ENCODE peak calls at places on chromosomes 13 and 19, in six cellular contexts. S is K562, A is endothelial cell of umbilical vein, K is A549, M is HepG2, J is GM12878. R is an unnamed sample.

GRCh38 chr13:25872871-25873607 is 178.8 kb downstream of the SHISA2 start:
- DNase-seq in K (no peak), M (no peak), S (no peak), J (no peak), A (no peak), R (peak; percentile 96)

GRCh38 chr13:79874396-79875360 is 393.7 kb downstream of the NDFIP2 start:
- DNase-seq in M (no peak), K (no peak), J (no peak), S (no peak), A (no peak), R (no peak)

GRCh38 chr13:98584668-98585397 is 7.9 kb upstream of the STK24 start:
- DNase-seq in K (no peak), M (no peak), J (no peak), S (no peak), A (no peak), R (no peak)

GRCh38 chr13:107865643-107866006 is 349.7 kb downstream of the LIG4 start:
- DNase-seq in K (no peak), A (no peak), M (no peak), J (no peak), S (no peak), R (no peak)

GRCh38 chr19:17183271-17183757 is 31.8 kb upstream of the USE1 start:
- DNase-seq in K (no peak), J (no peak), A (no peak), M (no peak), S (no peak), R (peak; percentile 67)

GRCh38 chr19:40609561-40610395 is 8.6 kb downstream of the LTBP4 start:
- DNase-seq in S (peak; percentile 96), M (peak; percentile 44), J (peak; percentile 70), K (peak; percentile 93), A (peak; percentile 61), R (peak; percentile 77)

GRCh38 chr19:6654347-6655310 is 15.3 kb downstream of the TNFSF14 start:
- DNase-seq in M (no peak), S (no peak), J (no peak), A (no peak), K (no peak), R (peak; percentile 39)

GRCh38 chr13:110758195-110758594 is 44.7 kb downstream of the ING1 start:
- DNase-seq in M (no peak), K (no peak), J (no peak), A (peak; percentile 26), S (no peak), R (no peak)

GRCh38 chr13:73450583-73450982 is 391.8 kb downstream of the KLF5 start:
- DNase-seq in J (no peak), K (peak; percentile 17), S (no peak), A (no peak), M (no peak), R (no peak)

GRCh38 chr13:97125051-97125809 is 96.9 kb upstream of the MBNL2 start:
- DNase-seq in J (peak; percentile 63), S (no peak), K (peak; percentile 41), A (no peak), M (peak; percentile 17), R (peak; percentile 64)

GRCh38 chr19:18833849-18834643 is 2.3 kb downstream of the UPF1 start:
- DNase-seq in K (no peak), J (no peak), S (no peak), A (peak; percentile 19), M (peak; percentile 53), R (no peak)

GRCh38 chr19:18830488-18830887 is 1.3 kb upstream of the UPF1 start:
- DNase-seq in A (no peak), S (no peak), J (no peak), M (no peak), K (no peak), R (no peak)

GRCh38 chr19:18833141-18833476 is 1.4 kb downstream of the UPF1 start:
- DNase-seq in M (no peak), J (no peak), K (no peak), S (no peak), A (no peak), R (peak; percentile 28)

GRCh38 chr19:18831524-18832330 is at the start of gene UPF1:
- DNase-seq in A (peak; percentile 91), K (peak; percentile 88), J (no peak), M (peak; percentile 82), S (peak; percentile 94), R (peak; percentile 94)

DNA sequence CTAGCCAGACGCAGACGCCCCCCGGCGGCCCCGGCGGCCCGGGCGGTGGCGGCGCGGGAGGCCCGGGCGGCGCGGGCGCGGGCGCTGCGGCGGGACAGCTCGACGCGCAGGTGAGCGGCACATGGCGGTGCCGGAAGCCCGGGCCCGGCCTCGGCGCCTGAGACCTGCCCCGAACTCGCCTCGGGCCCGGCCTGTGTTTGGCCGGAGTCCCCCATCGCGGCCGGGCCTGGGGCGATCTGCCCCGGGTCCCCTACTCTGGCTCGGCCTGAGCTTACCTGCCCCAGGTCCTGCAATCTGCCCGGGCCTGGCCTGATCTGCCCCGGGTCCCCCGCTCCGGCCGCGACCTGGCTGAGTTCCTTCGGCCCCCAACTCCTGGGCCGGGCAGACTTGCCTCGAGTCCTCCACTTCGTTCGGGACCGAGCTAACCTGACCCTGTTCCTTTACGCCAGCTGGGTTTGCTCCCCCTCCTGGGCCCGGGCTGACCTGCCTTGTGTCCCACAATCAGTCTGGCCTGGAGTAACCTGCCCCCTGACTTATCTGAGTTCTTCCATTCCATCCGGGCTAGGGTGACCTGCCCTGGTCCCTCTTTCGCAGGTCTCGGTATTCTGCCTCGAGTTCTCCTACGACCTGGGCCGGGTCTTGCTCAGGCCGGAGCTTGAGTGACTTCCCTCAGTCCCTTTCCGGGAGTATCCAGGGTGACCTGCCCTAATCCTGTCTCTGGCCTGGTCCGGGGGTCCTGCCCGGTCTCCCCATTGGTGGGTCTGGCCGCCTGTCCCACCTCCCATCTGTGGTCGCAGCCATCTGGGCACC is 777 bp downstream of the UPF1 start:
- DNase-seq in J (no peak), A (peak; percentile 40), S (peak; percentile 71), M (peak; percentile 46), K (peak; percentile 32), R (peak; percentile 47)
- TF ChIP-seq CTCF in J (peak; percentile 11), A (peak; percentile 43), S (peak; percentile 40), M (peak; percentile 23), K (no peak), R (peak; percentile 12)

DNA sequence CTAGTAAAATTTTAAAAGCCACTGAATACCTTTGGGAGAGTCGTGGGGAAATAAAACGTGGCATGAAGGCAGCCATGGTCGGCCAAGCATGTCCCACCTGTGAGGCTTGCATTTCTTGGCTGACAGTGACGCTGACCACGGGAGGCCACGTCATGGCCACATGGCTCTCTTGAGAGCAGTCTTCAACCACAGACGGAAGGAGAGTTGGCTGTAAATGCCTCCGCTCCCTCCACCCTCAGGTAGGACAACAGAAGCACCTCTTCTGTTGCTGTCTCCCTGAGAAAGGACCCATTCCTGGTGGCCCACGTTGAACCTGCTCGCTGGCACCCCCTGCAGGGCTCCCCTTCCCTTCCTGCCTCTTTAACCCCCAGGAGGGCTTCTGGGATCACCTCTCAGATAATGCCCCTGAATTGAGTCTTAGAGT is 10.6 kb upstream of the LRRC25 start:
- DNase-seq in J (peak; percentile 87), A (no peak), S (peak; percentile 74), M (no peak), K (no peak), R (peak; percentile 71)
- TF ChIP-seq POLR2A in J (peak; percentile 68), A (no peak), S (no peak), M (no peak), K (no peak), R (no peak)

GRCh38 chr13:65787087-65787486 is 1443.0 kb downstream of the PCDH9 start:
- DNase-seq in M (no peak), K (no peak), A (no peak), S (no peak), J (no peak), R (no peak)
- TF ChIP-seq MYC in M (no peak), K (no peak), A (no peak), S (no peak), J (no peak), R (no peak)

GRCh38 chr19:1035998-1036621 is 3.8 kb upstream of the ABCA7 start:
- DNase-seq in J (no peak), K (no peak), S (peak; percentile 32), A (no peak), M (no peak), R (peak; percentile 23)
- TF ChIP-seq CTCF in J (no peak), K (no peak), S (peak; percentile 45), A (no peak), M (peak; percentile 48), R (peak; percentile 7)

GRCh38 chr19:43575156-43575950 is at the start of the genes PINLYP and XRCC1:
- DNase-seq in A (peak; percentile 99), M (peak; percentile 96), S (peak; percentile 96), J (peak; percentile 93), K (peak; percentile 99), R (peak; percentile 95)
- TF ChIP-seq POLR2A in A (peak; percentile 62), M (peak; percentile 60), S (peak; percentile 74), J (peak; percentile 72), K (peak; percentile 52), R (peak; percentile 39)

GRCh38 chr19:33055718-33056117 is 9.0 kb downstream of the RHPN2 start:
- DNase-seq in S (no peak), K (no peak), M (no peak), A (no peak), J (no peak), R (no peak)
- TF ChIP-seq MYC in S (no peak), K (no peak), M (no peak), A (no peak), J (no peak), R (no peak)

GRCh38 chr13:45434556-45435371 is 16.6 kb upstream of the SLC25A30 start:
- DNase-seq in A (no peak), J (no peak), M (peak; percentile 89), S (no peak), K (no peak), R (no peak)

GRCh38 chr13:45436332-45436731 is 18.2 kb upstream of the SLC25A30 start:
- DNase-seq in K (no peak), J (no peak), M (no peak), A (no peak), S (no peak), R (no peak)

GRCh38 chr13:45436953-45437352 is 18.8 kb upstream of the SLC25A30 start:
- DNase-seq in A (no peak), S (no peak), M (no peak), J (no peak), K (no peak), R (no peak)

GRCh38 chr13:45433381-45433790 is 15.2 kb upstream of the SLC25A30 start:
- DNase-seq in A (no peak), M (peak; percentile 40), S (no peak), J (no peak), K (no peak), R (no peak)

GRCh38 chr13:45432737-45433380 is 14.7 kb upstream of the SLC25A30 start:
- DNase-seq in K (no peak), S (no peak), J (no peak), A (no peak), M (no peak), R (no peak)
- TF ChIP-seq CTCF in K (no peak), S (no peak), J (no peak), A (no peak), M (no peak), R (no peak)

GRCh38 chr19:1905071-1905862 is at the start of the genes ADAT3 and SCAMP4:
- DNase-seq in S (peak; percentile 96), A (peak; percentile 99), M (peak; percentile 94), J (peak; percentile 94), K (peak; percentile 99), R (peak; percentile 97)
- TF ChIP-seq POLR2A in S (peak; percentile 83), A (peak; percentile 73), M (peak; percentile 84), J (peak; percentile 80), K (no peak), R (peak; percentile 41)

DNA sequence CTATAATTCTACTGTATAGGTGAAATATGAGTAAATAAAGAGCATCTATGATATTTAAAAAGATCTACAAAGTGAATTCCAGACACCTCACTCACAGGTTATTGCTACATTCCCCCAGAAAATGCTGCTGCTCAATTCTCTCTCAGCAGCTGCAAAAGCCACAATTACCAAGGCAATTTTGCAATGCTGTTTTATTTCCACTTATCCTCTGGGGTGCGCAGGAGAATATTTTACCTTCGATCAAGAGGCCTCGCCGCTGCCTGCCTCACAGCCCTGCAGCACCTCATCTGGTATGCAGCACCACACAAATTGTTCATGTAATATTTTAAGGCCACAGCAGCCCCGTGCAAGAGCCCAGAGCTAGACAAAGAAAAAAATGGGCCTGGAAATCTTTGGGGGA is 333.2 kb downstream of the DNAJC15 start:
- DNase-seq in S (no peak), A (no peak), K (no peak), J (no peak), M (no peak), R (peak; percentile 53)
- TF ChIP-seq MYC in S (no peak), A (no peak), K (no peak), J (no peak), M (no peak), R (no peak)